ENCODE peak calls at places on chromosomes 11 and 22, in four cellular contexts. O, W, S and V are unnamed samples.

GRCh38 chr11:59437770-59438169 is 1.5 kb downstream of the OR5A1 start:
- DNase-seq in W (no peak), O (no peak), S (no peak), V (no peak)

GRCh38 chr11:120811731-120812130 is 212.2 kb upstream of the TBCEL start:
- DNase-seq in O (no peak), S (no peak), W (no peak), V (no peak)

GRCh38 chr11:12278766-12279671 is 98.4 kb upstream of the PARVA start:
- DNase-seq in O (no peak), W (peak), S (no peak), V (no peak)

GRCh38 chr22:36344106-36344827 is 43.5 kb downstream of the MYH9 start:
- DNase-seq in O (no peak), S (no peak), W (no peak), V (no peak)

GRCh38 chr11:35507688-35508087 is 17.7 kb downstream of the PAMR1 start:
- DNase-seq in S (no peak), W (no peak), O (no peak), V (no peak)

GRCh38 chr11:44300881-44301855 is 8.8 kb downstream of the ALX4 start:
- DNase-seq in W (no peak), O (no peak), S (no peak), V (no peak)

GRCh38 chr11:32005786-32006406 is 85.0 kb upstream of the RCN1 start:
- DNase-seq in W (no peak), S (no peak), O (no peak), V (no peak)

GRCh38 chr11:100994966-100995365 is 134.6 kb downstream of the PGR start:
- DNase-seq in O (no peak), S (no peak), W (no peak), V (no peak)

GRCh38 chr11:46242462-46242960 is 35.0 kb upstream of the CREB3L1 start:
- DNase-seq in S (peak), W (no peak), O (no peak), V (no peak)

GRCh38 chr11:96486890-96487633 is 97.2 kb downstream of the JRKL start:
- DNase-seq in O (no peak), W (no peak), S (no peak), V (peak)

GRCh38 chr11:33722579-33723234 is 13.5 kb downstream of the CD59 start:
- DNase-seq in W (peak), O (no peak), S (no peak), V (no peak)

DNA sequence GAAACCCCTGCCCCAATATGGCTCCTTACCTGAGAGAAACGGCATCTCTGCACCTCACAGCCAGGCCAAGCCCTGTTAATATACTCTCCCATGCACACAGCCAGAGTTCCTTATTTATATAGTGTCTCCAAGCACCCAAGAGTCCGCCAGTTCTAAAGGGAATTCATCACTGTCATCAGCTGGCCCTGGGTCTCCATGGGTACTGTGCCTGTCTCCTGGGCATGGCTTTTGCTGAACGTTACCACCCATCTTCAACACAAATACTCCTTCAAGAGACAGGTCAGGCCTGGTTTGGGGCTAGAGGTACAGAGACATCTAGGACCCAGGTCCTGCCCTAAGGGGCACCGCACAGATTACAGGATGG is 1.6 kb upstream of the ATG16L2 start:
- DNase-seq in W (peak), O (no peak), S (no peak), V (no peak)
- H3K4me3 ChIP-seq in W (no peak), O (peak), S (peak), V (peak)

GRCh38 chr22:22856885-22857606 is 30.6 kb upstream of the IGLL5 start:
- DNase-seq in O (no peak), W (no peak), S (no peak), V (peak)

GRCh38 chr22:22855085-22855484 is 32.5 kb upstream of the IGLL5 start:
- DNase-seq in W (no peak), O (no peak), S (no peak), V (peak)

GRCh38 chr22:22855617-22856308 is 31.9 kb upstream of the IGLL5 start:
- DNase-seq in O (no peak), S (no peak), W (no peak), V (peak)

GRCh38 chr22:22857607-22858558 is 29.7 kb upstream of the IGLL5 start:
- DNase-seq in W (no peak), O (no peak), S (no peak), V (peak)

DNA sequence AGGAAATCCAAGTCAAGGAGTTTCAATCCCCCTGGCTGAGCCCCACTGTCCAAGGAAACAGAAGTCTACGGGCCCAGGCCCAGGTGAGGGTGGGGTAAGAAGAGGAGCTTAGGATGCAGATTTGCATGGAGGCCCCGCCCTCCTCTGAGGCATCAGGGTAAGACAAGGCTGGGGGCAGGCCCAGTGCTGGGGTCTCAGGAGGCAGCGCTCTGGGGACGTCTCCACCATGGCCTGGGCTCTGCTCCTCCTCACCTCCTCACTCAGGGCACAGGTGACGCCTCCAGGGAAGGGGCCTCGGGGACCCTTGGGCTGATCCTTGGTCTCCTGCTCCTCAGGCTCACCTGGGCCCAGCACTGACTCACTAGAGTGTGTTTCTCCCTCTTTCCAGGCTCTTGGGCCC is 31.3 kb upstream of the IGLL5 start:
- DNase-seq in S (no peak), O (no peak), W (no peak), V (peak)
- H3K4me3 ChIP-seq in S (no peak), O (no peak), W (no peak), V (no peak)

GRCh38 chr11:21933095-21933494 is 259.8 kb upstream of the ANO5 start:
- DNase-seq in O (no peak), S (no peak), W (no peak), V (no peak)

GRCh38 chr11:21927628-21928027 is 265.3 kb upstream of the ANO5 start:
- DNase-seq in S (no peak), O (no peak), W (no peak), V (no peak)

GRCh38 chr11:21931436-21932101 is 261.3 kb upstream of the ANO5 start:
- DNase-seq in S (no peak), O (no peak), W (no peak), V (no peak)

GRCh38 chr11:21928834-21929233 is 264.1 kb upstream of the ANO5 start:
- DNase-seq in S (no peak), O (no peak), W (no peak), V (no peak)
- H3K4me3 ChIP-seq in S (no peak), O (no peak), W (no peak), V (no peak)

GRCh38 chr22:39077513-39077840 is 402 bp downstream of the APOBEC3G start:
- DNase-seq in S (peak), O (no peak), W (no peak), V (no peak)
- H3K4me3 ChIP-seq in S (peak), O (peak), W (peak), V (peak)

GRCh38 chr11:10307411-10308207 is 2.7 kb downstream of the ADM start:
- DNase-seq in S (peak), W (peak), O (peak), V (peak)

GRCh38 chr11:10309163-10310093 is 4.6 kb downstream of the ADM start:
- DNase-seq in O (no peak), S (peak), W (peak), V (peak)

GRCh38 chr11:10311802-10312201 is 6.9 kb downstream of the ADM start:
- DNase-seq in S (no peak), O (no peak), W (no peak), V (no peak)

GRCh38 chr11:10308208-10308954 is 3.5 kb downstream of the ADM start:
- DNase-seq in O (no peak), W (peak), S (no peak), V (no peak)

DNA sequence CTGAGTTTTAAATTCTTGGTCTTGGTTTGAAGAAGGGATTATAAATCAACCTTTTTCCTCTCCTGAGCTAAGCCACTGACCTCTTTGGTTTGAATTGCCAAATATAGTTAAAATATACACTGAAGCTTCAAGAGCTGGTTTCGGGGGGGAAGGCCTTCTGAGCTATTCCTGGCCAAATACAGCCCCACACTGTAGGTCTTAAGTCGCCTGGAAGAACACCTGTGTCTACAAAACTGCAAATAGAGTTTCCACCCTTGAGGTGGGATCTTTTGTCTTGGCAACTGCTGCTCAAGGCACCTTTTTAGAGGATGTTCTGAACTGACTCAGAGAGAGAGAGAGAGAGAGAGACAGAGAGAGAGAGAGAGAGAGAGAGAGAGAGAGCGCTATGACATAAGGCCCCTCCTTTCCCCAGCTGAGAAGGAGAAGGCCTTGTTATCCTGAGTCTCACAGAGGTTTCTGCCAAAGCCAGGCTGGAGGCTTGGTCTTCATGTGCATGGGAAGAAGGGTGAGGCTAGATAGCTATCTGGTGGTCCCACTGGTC is 5.5 kb downstream of the ADM start:
- DNase-seq in O (no peak), W (peak), S (no peak), V (no peak)
- H3K4me3 ChIP-seq in O (no peak), W (no peak), S (no peak), V (no peak)

GRCh38 chr11:111808834-111809233 is 42.6 kb upstream of the PPP2R1B start:
- DNase-seq in O (no peak), W (no peak), S (no peak), V (no peak)

GRCh38 chr11:111812211-111812610 is 46.0 kb upstream of the PPP2R1B start:
- DNase-seq in W (no peak), S (no peak), O (no peak), V (no peak)

GRCh38 chr11:111807098-111807497 is 40.9 kb upstream of the PPP2R1B start:
- DNase-seq in W (no peak), O (no peak), S (no peak), V (no peak)

GRCh38 chr11:111811445-111811844 is 45.3 kb upstream of the PPP2R1B start:
- DNase-seq in W (no peak), S (no peak), O (no peak), V (no peak)

DNA sequence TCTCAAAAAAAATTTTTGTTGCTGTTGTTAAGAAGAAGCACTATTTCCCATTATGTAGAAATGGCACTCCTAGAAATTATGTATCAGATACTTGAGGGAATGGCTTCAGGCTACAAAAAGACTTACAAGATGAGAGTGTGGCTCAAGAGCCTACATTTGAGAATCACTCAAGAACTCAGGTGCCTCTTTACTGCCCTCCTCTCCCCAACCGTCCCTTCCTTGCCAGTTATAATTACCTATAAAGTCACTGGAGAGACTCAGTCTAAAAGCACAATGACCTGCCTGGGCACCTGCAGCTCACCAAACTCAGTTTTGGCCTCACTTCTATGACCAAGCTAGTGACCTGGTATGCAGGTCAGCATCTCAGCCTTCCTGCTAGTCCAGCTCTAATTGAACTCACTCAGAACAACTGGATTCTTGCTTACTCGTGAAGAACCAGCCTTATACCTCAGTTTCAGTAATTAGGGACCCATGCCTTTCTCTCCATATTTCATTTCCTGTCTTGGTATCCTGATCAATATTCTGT is 41.9 kb upstream of the PPP2R1B start:
- DNase-seq in W (no peak), S (no peak), O (no peak), V (no peak)
- H3K4me3 ChIP-seq in W (no peak), S (no peak), O (no peak), V (no peak)

DNA sequence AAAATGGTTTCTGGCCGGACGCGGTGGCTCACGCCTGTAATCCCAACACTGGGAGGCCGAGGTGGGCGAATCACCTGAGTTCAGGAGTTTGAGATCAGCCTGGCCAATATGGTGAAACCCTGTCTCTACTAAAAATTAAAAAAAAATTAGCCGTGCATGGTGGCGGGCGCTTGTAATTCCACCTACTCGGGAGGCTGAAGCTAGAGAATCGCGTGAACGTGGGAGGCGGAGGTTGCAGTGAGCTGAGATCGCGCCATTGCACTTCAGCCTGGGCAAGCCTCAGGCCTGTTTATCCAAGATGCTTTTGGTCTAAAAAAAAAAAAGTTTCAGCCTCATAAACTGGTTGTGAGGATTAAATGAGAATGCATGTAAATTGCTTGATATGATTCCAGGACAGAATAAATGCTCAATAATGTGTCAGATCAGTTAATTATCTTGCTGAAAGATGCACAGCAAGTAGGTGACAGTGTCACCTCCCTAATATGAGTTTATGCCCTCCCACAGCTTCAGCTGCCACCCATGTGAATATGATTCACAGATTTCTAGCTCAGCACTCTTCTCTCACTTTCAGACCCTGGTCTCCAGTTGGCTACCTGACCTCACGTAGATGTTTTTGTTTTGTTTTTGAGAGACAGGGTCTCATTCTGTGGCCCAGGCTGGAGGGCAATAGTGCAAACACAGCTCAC is 1.1 kb upstream of the ALG8 start:
- DNase-seq in W (peak), O (no peak), S (no peak), V (no peak)
- H3K4me3 ChIP-seq in W (no peak), O (peak), S (peak), V (peak)

GRCh38 chr22:24161485-24161884 is 19.8 kb upstream of the SUSD2 start:
- DNase-seq in O (no peak), S (no peak), W (no peak), V (no peak)

GRCh38 chr22:24160546-24160945 is 20.7 kb upstream of the SUSD2 start:
- DNase-seq in S (no peak), O (no peak), W (no peak), V (no peak)

GRCh38 chr22:24161909-24162308 is 19.4 kb upstream of the SUSD2 start:
- DNase-seq in W (no peak), S (no peak), O (no peak), V (no peak)

GRCh38 chr22:24157783-24158170 is 23.5 kb upstream of the SUSD2 start:
- DNase-seq in W (no peak), S (no peak), O (no peak), V (no peak)

DNA sequence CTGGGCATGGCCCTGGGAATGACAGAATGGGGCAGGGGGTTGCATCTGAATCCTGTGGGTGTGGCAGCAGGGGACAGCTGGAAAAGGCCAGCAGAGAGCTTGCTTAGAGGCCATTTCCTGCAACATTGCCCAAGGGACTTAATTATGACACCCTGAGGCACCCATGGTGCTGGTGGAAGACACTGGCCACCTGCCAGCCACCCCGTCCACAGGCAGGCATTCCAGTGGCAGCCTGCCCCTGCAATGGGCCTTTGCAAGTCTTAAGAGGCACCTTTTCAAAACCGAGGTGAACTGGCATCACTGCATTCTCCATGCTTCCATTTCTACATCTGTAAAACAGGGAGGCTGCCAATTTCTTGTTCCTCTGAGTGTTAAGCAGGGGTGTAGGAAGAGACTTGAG is 21.6 kb upstream of the SUSD2 start:
- DNase-seq in W (no peak), O (no peak), S (no peak), V (no peak)
- H3K4me3 ChIP-seq in W (no peak), O (no peak), S (no peak), V (no peak)

DNA sequence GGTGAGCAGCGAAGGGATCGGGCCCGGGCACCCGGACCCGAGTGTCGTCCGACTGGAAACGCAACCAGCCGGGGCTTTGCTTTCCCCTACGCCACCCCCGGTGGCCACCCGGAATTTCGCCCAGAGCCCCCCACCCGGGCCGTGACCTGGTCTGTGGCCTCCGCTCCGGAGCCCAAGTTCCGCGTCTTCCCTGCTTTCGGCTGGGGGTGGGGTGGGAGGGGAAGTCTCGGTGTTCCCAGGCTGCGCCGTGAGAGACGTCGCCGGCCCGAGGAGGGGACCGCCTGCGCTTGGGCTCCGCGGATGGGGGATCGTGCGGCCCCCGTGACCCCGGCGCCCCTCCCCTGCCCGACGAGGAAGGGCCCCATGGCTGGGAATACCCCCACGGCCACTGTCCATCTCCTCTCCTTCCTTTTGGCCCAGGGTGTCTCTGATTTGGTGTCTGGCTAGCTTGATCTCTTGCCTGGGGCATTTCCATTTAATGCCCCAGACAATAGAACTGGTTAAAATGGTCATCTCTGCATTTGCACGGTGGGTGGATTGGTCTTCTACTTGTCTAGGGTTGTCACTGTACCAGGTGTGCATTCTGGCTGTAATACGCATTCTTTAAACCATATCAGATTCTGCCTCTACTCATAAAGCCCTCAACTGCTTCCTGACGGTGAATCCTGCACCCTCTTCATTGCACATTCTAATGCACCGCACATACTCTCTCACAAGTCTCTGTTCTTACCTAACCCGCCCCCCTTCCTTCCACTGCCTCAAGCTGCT is 800 bp downstream of the SIK2 start:
- DNase-seq in W (no peak), S (peak), O (no peak), V (no peak)
- H3K4me3 ChIP-seq in W (peak), S (peak), O (peak), V (peak)